ENCODE peak calls at places on chromosomes 5 and 9, in seven cellular contexts. G is NT2/D1, F is HCT116, J is HepG2, X is SK-N-SH, I is GM12878, R is K562. S is an unnamed sample.

GRCh38 chr5:73945505-73945904 is 319.5 kb downstream of the ARHGEF28 start:
- DNase-seq in G (no peak), F (no peak), J (no peak), X (no peak), I (no peak), R (peak), S (no peak)

GRCh38 chr5:156824800-156825199 is 25.3 kb upstream of the PPP1R2B start:
- DNase-seq in G (peak), F (peak), J (peak), X (peak), I (no peak), R (no peak), S (no peak)

GRCh38 chr5:35319231-35320002 is 89.1 kb upstream of the PRLR start:
- DNase-seq in G (no peak), F (no peak), J (no peak), X (no peak), I (peak), R (no peak), S (no peak)

GRCh38 chr5:95712347-95712958 is 18.7 kb upstream of the RHOBTB3 start:
- DNase-seq in G (no peak), F (peak), J (no peak), X (peak), I (no peak), R (peak), S (no peak)

GRCh38 chr9:73023025-73023541 is 70.2 kb upstream of the ALDH1A1 start:
- DNase-seq in G (peak), F (peak), J (peak), X (peak), I (peak), R (peak), S (peak)

GRCh38 chr5:33588654-33589372 is 148.0 kb downstream of the TARS1 start:
- DNase-seq in G (peak), F (peak), J (peak), X (peak), I (no peak), R (peak), S (peak)

GRCh38 chr5:143771229-143772001 is 40.5 kb upstream of the HMHB1 start:
- DNase-seq in G (no peak), F (no peak), J (no peak), X (no peak), I (no peak), R (no peak), S (no peak)

GRCh38 chr9:29575219-29575618 is 2001.9 kb upstream of the C9orf72 start:
- DNase-seq in G (no peak), F (no peak), J (no peak), X (no peak), I (no peak), R (no peak), S (no peak)

GRCh38 chr5:91477408-91477807 is 94.3 kb upstream of the ARRDC3 start:
- DNase-seq in G (no peak), F (no peak), J (no peak), X (no peak), I (no peak), R (no peak), S (no peak)

GRCh38 chr9:136093995-136094881 is 851 bp downstream of the NACC2 start:
- DNase-seq in G (no peak), F (peak), J (peak), X (peak), I (no peak), R (peak), S (no peak)

GRCh38 chr9:36173861-36174260 is 4.7 kb downstream of the CCIN start:
- DNase-seq in G (no peak), F (no peak), J (no peak), X (no peak), I (no peak), R (no peak), S (no peak)

GRCh38 chr9:31733166-31733565 is 651.3 kb upstream of the ACO1 start:
- DNase-seq in G (no peak), F (no peak), J (no peak), X (no peak), I (no peak), R (no peak), S (no peak)

GRCh38 chr9:92146610-92147009 is 31.4 kb upstream of the SPTLC1 start:
- DNase-seq in G (no peak), F (no peak), J (no peak), X (no peak), I (no peak), R (no peak), S (no peak)

GRCh38 chr5:116395708-116396203 is 178.9 kb downstream of the SEMA6A start:
- DNase-seq in G (peak), F (no peak), J (no peak), X (no peak), I (no peak), R (no peak), S (no peak)

GRCh38 chr5:6731465-6732237 is 18.4 kb downstream of the TENT4A start:
- DNase-seq in G (no peak), F (no peak), J (no peak), X (no peak), I (no peak), R (no peak), S (no peak)

GRCh38 chr9:80968611-80969010 is 720.7 kb downstream of the TLE1 start:
- DNase-seq in G (no peak), F (no peak), J (no peak), X (no peak), I (no peak), R (no peak), S (no peak)

GRCh38 chr9:14312721-14313377 is 1.1 kb downstream of the NFIB start:
- DNase-seq in G (no peak), F (no peak), J (no peak), X (peak), I (no peak), R (peak), S (no peak)

GRCh38 chr5:60918466-60918865 is 26.4 kb downstream of the ERCC8 start:
- DNase-seq in G (no peak), F (no peak), J (no peak), X (no peak), I (no peak), R (no peak), S (no peak)

GRCh38 chr5:83222906-83223305 is 145.6 kb downstream of the XRCC4 start:
- DNase-seq in G (no peak), F (no peak), J (no peak), X (no peak), I (no peak), R (no peak), S (no peak)

DNA sequence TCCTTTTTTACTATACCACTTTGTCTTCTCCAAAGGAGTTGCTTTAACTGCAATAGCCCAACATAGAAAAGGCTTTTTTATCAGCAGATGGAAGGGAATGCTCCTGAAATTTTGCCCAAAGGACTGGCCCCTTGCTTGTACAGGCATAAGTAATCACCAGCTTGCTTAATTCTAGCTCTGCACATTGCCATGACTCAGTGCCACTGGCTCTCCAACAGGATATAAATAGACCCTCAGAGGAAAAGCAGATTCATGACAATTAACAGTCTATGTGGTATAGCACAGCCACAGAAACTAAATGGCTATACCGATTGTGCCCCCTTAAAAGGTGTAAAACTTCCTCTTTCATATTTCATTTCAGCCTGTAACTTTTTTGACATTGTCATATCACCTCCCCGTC is 227.0 kb downstream of the ZNF608 start:
- DNase-seq in G (no peak), F (no peak), J (no peak), X (no peak), I (peak), R (no peak), S (no peak)
- TF ChIP-seq YY1 in G (no peak), F (no peak), J (no peak), X (no peak), I (no peak), R (no peak), S (no peak)

DNA sequence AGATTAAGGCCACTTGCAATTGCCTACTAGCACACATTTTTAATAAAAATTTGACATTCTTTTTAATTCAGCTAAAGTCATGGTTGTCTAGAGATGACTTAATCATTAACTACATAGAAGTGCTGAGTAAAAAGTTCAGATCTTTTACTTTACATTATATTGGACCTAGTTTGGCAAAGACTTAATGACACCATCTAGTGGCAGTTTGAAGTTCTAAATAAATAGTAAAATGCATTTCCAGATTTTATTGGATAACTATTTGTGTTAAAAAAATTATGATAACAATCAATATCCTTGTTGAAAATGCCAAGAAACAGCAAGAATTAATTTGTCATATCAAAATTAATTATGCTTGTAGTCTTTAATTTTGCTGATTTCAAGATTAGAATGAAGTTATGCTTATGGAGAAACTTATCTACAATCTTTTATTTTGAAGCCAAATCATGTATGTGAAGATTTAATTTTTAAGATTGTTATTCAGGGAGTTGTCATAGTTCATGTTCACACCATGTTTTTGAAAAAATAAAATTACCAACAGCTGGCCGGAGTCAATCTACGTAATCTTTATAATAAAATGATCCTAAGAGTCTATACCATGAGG is 69.6 kb upstream of the PJA2 start:
- DNase-seq in G (no peak), F (no peak), J (peak), X (no peak), I (no peak), R (no peak), S (no peak)
- TF ChIP-seq YY1 in G (no peak), F (no peak), J (no peak), X (no peak), I (no peak), R (no peak), S (no peak)

DNA sequence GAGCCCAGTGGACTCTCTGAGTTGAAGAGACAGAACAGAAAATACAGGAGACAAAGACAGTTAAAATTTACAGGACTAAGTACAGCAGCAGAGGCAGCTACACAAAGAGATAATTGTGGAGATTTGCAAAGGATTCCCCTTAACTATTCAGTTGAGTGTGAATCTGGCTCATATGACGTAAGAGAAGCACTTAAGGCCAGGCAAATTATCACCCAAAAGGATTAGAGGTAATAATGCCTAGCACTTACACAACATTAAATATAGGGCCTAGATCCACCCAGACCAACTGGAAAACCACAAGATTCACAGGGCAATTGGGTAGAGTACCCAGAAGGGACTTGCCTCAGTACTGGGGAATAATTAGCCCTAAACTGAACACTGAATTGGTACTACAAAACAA is 41.3 kb downstream of the ADAMTS6 start:
- DNase-seq in G (no peak), F (no peak), J (no peak), X (no peak), I (no peak), R (no peak), S (no peak)
- TF ChIP-seq YY1 in G (no peak), F (no peak), J (no peak), X (no peak), I (no peak), R (no peak), S (no peak)

GRCh38 chr5:159097461-159098284 is 2.0 kb downstream of the EBF1 start:
- DNase-seq in G (no peak), F (no peak), J (no peak), X (peak), I (no peak), R (no peak), S (peak)
- TF ChIP-seq YY1 in G (no peak), F (no peak), J (no peak), X (no peak), I (no peak), R (no peak), S (no peak)

DNA sequence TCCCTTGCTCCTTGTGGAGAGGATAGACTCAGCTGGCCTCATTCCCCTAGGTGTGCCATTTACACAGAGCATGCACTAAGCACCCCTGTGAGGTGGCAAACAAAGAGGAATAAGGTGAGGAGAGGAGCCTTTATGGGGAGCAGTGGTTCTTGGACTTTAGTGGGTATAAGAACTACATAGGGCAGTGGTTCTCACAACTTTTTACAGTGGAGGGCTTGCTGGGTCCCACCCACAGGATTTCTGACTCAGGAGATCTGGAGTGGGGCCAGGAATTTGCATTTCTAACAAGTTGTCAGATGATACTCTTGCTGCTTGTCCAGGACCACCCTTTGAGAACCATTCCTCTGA is 42.0 kb downstream of the CSF1R start:
- DNase-seq in G (no peak), F (no peak), J (no peak), X (no peak), I (no peak), R (no peak), S (no peak)
- TF ChIP-seq YY1 in G (no peak), F (no peak), J (no peak), X (no peak), I (no peak), R (no peak), S (no peak)

DNA sequence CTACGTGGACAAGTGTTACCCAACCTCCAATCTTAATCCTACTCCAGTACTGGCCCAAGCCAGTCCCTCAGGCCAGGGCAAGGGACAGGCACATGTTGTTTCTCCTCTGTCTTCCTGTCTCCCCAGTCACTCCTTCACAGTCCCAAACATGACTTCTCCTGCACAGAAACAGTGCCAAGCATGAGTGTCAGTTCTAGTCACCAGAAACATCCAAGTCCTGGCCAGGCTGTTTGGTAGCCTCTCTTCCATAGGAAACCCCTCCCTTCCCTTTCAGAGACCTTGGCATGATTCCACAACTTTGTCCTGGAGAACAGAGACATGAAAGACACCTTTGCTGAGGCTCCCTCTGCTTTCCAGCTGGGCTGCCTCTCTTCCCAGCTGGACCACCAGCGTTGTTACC is 56.2 kb upstream of the SLC2A8 start:
- DNase-seq in G (no peak), F (no peak), J (no peak), X (no peak), I (no peak), R (no peak), S (no peak)
- TF ChIP-seq YY1 in G (no peak), F (no peak), J (no peak), X (no peak), I (no peak), R (no peak), S (no peak)